ENCODE peak calls at places on chromosome 1, in nine cellular contexts. F is effector memory CD8-positive, alpha-beta T cell; J is iPS-NIHi11; E is aorta; V is SHP77; B is activated CD4-positive, alpha-beta T cell treated with anti-CD3 and anti-CD28 coated beads, Interleukin-2, amount 50 U/mL, for 48 hours; Y is NCI-H2171; Q is activated T-cell treated with anti-CD3 and anti-CD28 coated beads, Interleukin-2, amount 50 U/mL, for 4 hours; P is progenitor cell of endocrine pancreas. S is an unnamed sample.

GRCh38 chr1:110596312-110596711 is 9.8 kb downstream of the KCNA2 start:
- DNase-seq in F (no peak), J (no peak), E (no peak), V (no peak), B (no peak), Y (no peak), Q (no peak), P (no peak), S (no peak)

GRCh38 chr1:110513511-110513910 is 5.5 kb downstream of the KCNA10 start:
- DNase-seq in F (no peak), J (peak), E (no peak), V (peak), B (no peak), Y (peak), Q (no peak), P (no peak), S (peak)

GRCh38 chr1:25895365-25895990 is 10.7 kb downstream of the STMN1 start:
- DNase-seq in F (peak), J (peak), E (peak), V (peak), B (peak), Y (peak), Q (peak), P (peak), S (peak)

GRCh38 chr1:183800449-183800848 is 4.5 kb upstream of the RGL1 start:
- DNase-seq in F (no peak), J (no peak), E (no peak), V (no peak), B (no peak), Y (no peak), Q (no peak), P (no peak), S (no peak)

GRCh38 chr1:118487932-118488331 is 302.9 kb upstream of the SPAG17 start:
- DNase-seq in F (no peak), J (no peak), E (no peak), V (no peak), B (no peak), Y (no peak), Q (no peak), P (no peak), S (no peak)

GRCh38 chr1:219580019-219580676 is 32.8 kb downstream of the ZC3H11B start:
- DNase-seq in F (no peak), J (no peak), E (no peak), V (no peak), B (no peak), Y (no peak), Q (no peak), P (no peak), S (peak)

GRCh38 chr1:243267346-243268283 is 11.8 kb downstream of the SDCCAG8 start:
- DNase-seq in F (no peak), J (no peak), E (no peak), V (no peak), B (no peak), Y (no peak), Q (no peak), P (no peak), S (peak)

GRCh38 chr1:32454726-32455125 is 10.1 kb upstream of the ZBTB8B start:
- DNase-seq in F (no peak), J (peak), E (no peak), V (peak), B (no peak), Y (no peak), Q (no peak), P (no peak), S (peak)

GRCh38 chr1:163535807-163536206 is 214.1 kb downstream of the NUF2 start:
- DNase-seq in F (no peak), J (no peak), E (no peak), V (peak), B (no peak), Y (no peak), Q (no peak), P (no peak), S (peak)

GRCh38 chr1:66253330-66253921 is 280.5 kb upstream of the SGIP1 start:
- DNase-seq in F (peak), J (peak), E (no peak), V (peak), B (no peak), Y (peak), Q (no peak), P (no peak), S (peak)

GRCh38 chr1:53557830-53558784 is 98.9 kb downstream of the DMRTB1 start:
- DNase-seq in F (no peak), J (no peak), E (peak), V (no peak), B (no peak), Y (no peak), Q (peak), P (no peak), S (no peak)

GRCh38 chr1:17156108-17156507 is 36.9 kb upstream of the PADI2 start:
- DNase-seq in F (no peak), J (no peak), E (no peak), V (no peak), B (no peak), Y (no peak), Q (no peak), P (no peak), S (no peak)

GRCh38 chr1:161864577-161864976 is 98.5 kb downstream of the ATF6 start:
- DNase-seq in F (no peak), J (no peak), E (peak), V (no peak), B (no peak), Y (no peak), Q (no peak), P (no peak), S (peak)

GRCh38 chr1:56867491-56867890 is 12.9 kb downstream of the C8A start:
- DNase-seq in F (no peak), J (no peak), E (no peak), V (no peak), B (no peak), Y (no peak), Q (no peak), P (no peak), S (peak)

GRCh38 chr1:19070891-19071621 is 114.6 kb upstream of the IFFO2 start:
- DNase-seq in F (no peak), J (no peak), E (no peak), V (no peak), B (no peak), Y (no peak), Q (no peak), P (no peak), S (no peak)

GRCh38 chr1:11594222-11594621 is 60.0 kb downstream of the FBXO2 start:
- DNase-seq in F (no peak), J (peak), E (no peak), V (no peak), B (no peak), Y (no peak), Q (no peak), P (no peak), S (no peak)

GRCh38 chr1:31574749-31575372 is 1.5 kb upstream of the TINAGL1 start:
- DNase-seq in F (no peak), J (no peak), E (no peak), V (no peak), B (no peak), Y (no peak), Q (no peak), P (no peak), S (peak)

GRCh38 chr1:172960454-172961208 is 90.1 kb downstream of the TNFSF18 start:
- DNase-seq in F (no peak), J (no peak), E (no peak), V (no peak), B (no peak), Y (no peak), Q (no peak), P (no peak), S (peak)

GRCh38 chr1:90671251-90671650 is 45.9 kb downstream of the BARHL2 start:
- DNase-seq in F (no peak), J (no peak), E (no peak), V (no peak), B (no peak), Y (no peak), Q (no peak), P (no peak), S (no peak)

GRCh38 chr1:196535727-196536126 is 72.5 kb downstream of the KCNT2 start:
- DNase-seq in F (no peak), J (no peak), E (peak), V (no peak), B (no peak), Y (peak), Q (no peak), P (no peak), S (peak)

GRCh38 chr1:175072131-175072941 is 4.7 kb downstream of the TNN start:
- DNase-seq in F (no peak), J (peak), E (peak), V (peak), B (peak), Y (peak), Q (no peak), P (no peak), S (peak)

GRCh38 chr1:197356723-197357533 is 88.9 kb downstream of the CRB1 start:
- DNase-seq in F (no peak), J (peak), E (no peak), V (peak), B (no peak), Y (no peak), Q (no peak), P (no peak), S (peak)

GRCh38 chr1:165408518-165408917 is 36.4 kb downstream of the RXRG start:
- DNase-seq in F (no peak), J (peak), E (no peak), V (peak), B (no peak), Y (no peak), Q (no peak), P (no peak), S (peak)

GRCh38 chr1:17624540-17625256 is 85.2 kb downstream of the ARHGEF10L start:
- DNase-seq in F (no peak), J (no peak), E (peak), V (no peak), B (no peak), Y (no peak), Q (no peak), P (no peak), S (peak)

GRCh38 chr1:42971848-42972291 is 13.2 kb upstream of the SLC2A1 start:
- DNase-seq in F (no peak), J (no peak), E (no peak), V (no peak), B (no peak), Y (no peak), Q (no peak), P (no peak), S (no peak)

GRCh38 chr1:39979654-39980053 is 24.7 kb downstream of the MFSD2A start:
- DNase-seq in F (no peak), J (no peak), E (no peak), V (no peak), B (no peak), Y (no peak), Q (no peak), P (no peak), S (no peak)